ENCODE peak calls at places on chromosomes 6 and 20, in four cellular contexts. T is activated CD4-positive, alpha-beta T cell treated with anti-CD3 and anti-CD28 coated beads, Interleukin-2, amount 50 U/mL, for 48 hours; Q is effector memory CD8-positive, alpha-beta T cell; R is occipital lobe. Z is an unnamed sample.

GRCh38 chr6:29723666-29724588 is 693 bp downstream of the HLA-F start:
- DNase-seq in Q (peak), R (peak), T (peak), Z (peak)

GRCh38 chr6:143158113-143158581 is 97.5 kb downstream of the AIG1 start:
- DNase-seq in Q (no peak), T (no peak), R (no peak), Z (peak)

GRCh38 chr6:114785235-114786127 is 442.7 kb upstream of the HS3ST5 start:
- DNase-seq in Q (no peak), T (no peak), R (no peak), Z (peak)

GRCh38 chr6:44051516-44051915 is 75.7 kb downstream of the MRPL14 start:
- DNase-seq in Q (no peak), T (no peak), R (no peak), Z (peak)

GRCh38 chr20:53598140-53599038 is 4.8 kb upstream of the ZNF217 start:
- DNase-seq in R (no peak), T (no peak), Q (no peak), Z (no peak)

GRCh38 chr6:116512155-116512559 is 718 bp downstream of the CALHM5 start:
- DNase-seq in T (no peak), R (no peak), Q (no peak), Z (no peak)

GRCh38 chr6:151004415-151005024 is 139.0 kb downstream of the MTHFD1L start:
- DNase-seq in Q (no peak), T (no peak), R (no peak), Z (peak)

GRCh38 chr6:38180586-38180985 is 361.1 kb downstream of the ZFAND3 start:
- DNase-seq in R (no peak), Q (no peak), T (no peak), Z (no peak)

GRCh38 chr20:34541264-34541901 is 17.1 kb upstream of the MAP1LC3A start:
- DNase-seq in Q (no peak), T (peak), R (no peak), Z (no peak)

GRCh38 chr6:132147530-132148011 is 196.4 kb upstream of the CCN2 start:
- DNase-seq in T (no peak), R (no peak), Q (no peak), Z (peak)

GRCh38 chr6:82863771-82864170 is 201.9 kb downstream of the UBE3D start:
- DNase-seq in R (no peak), T (no peak), Q (no peak), Z (peak)

GRCh38 chr6:105432797-105433196 is 29.9 kb upstream of the PREP start:
- DNase-seq in Q (no peak), R (no peak), T (no peak), Z (peak)

GRCh38 chr6:107154131-107154906 is 39.0 kb upstream of the BEND3 start:
- DNase-seq in R (no peak), T (no peak), Q (no peak), Z (peak)

GRCh38 chr6:36563237-36563927 is 16.1 kb upstream of the STK38 start:
- DNase-seq in Q (no peak), R (no peak), T (no peak), Z (no peak)

GRCh38 chr6:18312368-18312767 is 48.0 kb upstream of the DEK start:
- DNase-seq in T (no peak), Q (no peak), R (no peak), Z (no peak)

GRCh38 chr20:48531505-48531904 is 296.3 kb downstream of the PREX1 start:
- DNase-seq in T (no peak), Q (no peak), R (no peak), Z (no peak)

GRCh38 chr20:59258103-59258705 is 42.2 kb upstream of the EDN3 start:
- DNase-seq in T (no peak), R (no peak), Q (no peak), Z (no peak)

GRCh38 chr6:42315991-42316378 is 98.3 kb upstream of the MRPS10 start:
- DNase-seq in R (no peak), Q (no peak), T (peak), Z (peak)

GRCh38 chr6:15879372-15880261 is 216.8 kb upstream of the DTNBP1 start:
- DNase-seq in T (peak), Q (peak), R (no peak), Z (no peak)

GRCh38 chr6:138397128-138397814 is 6.8 kb upstream of the HEBP2 start:
- DNase-seq in T (no peak), Q (no peak), R (no peak), Z (no peak)

GRCh38 chr6:106511274-106512047 is 117.8 kb downstream of the RTN4IP1 start:
- DNase-seq in R (no peak), Q (peak), T (peak), Z (peak)

GRCh38 chr20:48793776-48794175 is 34.0 kb downstream of the PREX1 start:
- DNase-seq in T (no peak), Q (no peak), R (no peak), Z (no peak)

GRCh38 chr6:3665608-3666007 is 85.9 kb downstream of the PXDC1 start:
- DNase-seq in Q (no peak), T (no peak), R (peak), Z (no peak)

GRCh38 chr20:2695206-2695983 is 2.8 kb downstream of the EBF4 start:
- DNase-seq in Q (no peak), R (no peak), T (no peak), Z (no peak)

GRCh38 chr6:26383624-26384417 is 913 bp downstream of the BTN2A2 start:
- DNase-seq in Q (no peak), R (no peak), T (peak), Z (peak)

GRCh38 chr6:46491201-46491788 is at the start of gene RCAN2:
- DNase-seq in T (peak), Q (peak), R (peak), Z (peak)

GRCh38 chr6:69933239-69933638 is 66.9 kb downstream of the COL19A1 start:
- DNase-seq in R (no peak), Q (no peak), T (no peak), Z (peak)

GRCh38 chr6:47519279-47519678 is 41.7 kb downstream of the CD2AP start:
- DNase-seq in T (no peak), Q (no peak), R (no peak), Z (peak)

GRCh38 chr20:5234978-5235377 is 81.8 kb downstream of the PROKR2 start:
- DNase-seq in T (no peak), Q (no peak), R (no peak), Z (no peak)